ENCODE peak calls at places on chromosome 17, in eight cellular contexts. X, F, E, Z, J, A, K and R are unnamed samples.

GRCh38 chr17:47701603-47702002 is 7.6 kb downstream of the TBKBP1 start:
- DNase-seq in X (no peak), F (no peak), E (no peak), Z (no peak), J (peak), A (no peak), K (no peak), R (no peak)

GRCh38 chr17:27502526-27503324 is 46.5 kb downstream of the KSR1 start:
- DNase-seq in X (no peak), F (no peak), E (no peak), Z (no peak), J (peak), A (no peak), K (no peak), R (no peak)

GRCh38 chr17:67434061-67434525 is 57.0 kb downstream of the PITPNC1 start:
- DNase-seq in X (no peak), F (peak), E (no peak), Z (peak), J (no peak), A (no peak), K (no peak), R (no peak)

GRCh38 chr17:29572691-29573557 is 4.4 kb downstream of the TP53I13 start:
- DNase-seq in X (peak), F (peak), E (no peak), Z (peak), J (peak), A (peak), K (no peak), R (peak)

GRCh38 chr17:35540589-35541404 is 3.3 kb upstream of the SLFN12L start:
- DNase-seq in X (peak), F (peak), E (peak), Z (no peak), J (no peak), A (no peak), K (peak), R (peak)

GRCh38 chr17:18280766-18281165 is 20.3 kb downstream of the MIEF2 start:
- DNase-seq in X (no peak), F (no peak), E (no peak), Z (no peak), J (no peak), A (no peak), K (no peak), R (no peak)

GRCh38 chr17:32998893-32999240 is 7.2 kb downstream of the SPACA3 start:
- DNase-seq in X (no peak), F (no peak), E (no peak), Z (no peak), J (no peak), A (no peak), K (no peak), R (no peak)

GRCh38 chr17:5537251-5537650 is 47.1 kb downstream of the NLRP1 start:
- DNase-seq in X (no peak), F (no peak), E (no peak), Z (no peak), J (no peak), A (no peak), K (no peak), R (no peak)

GRCh38 chr17:489758-490329 is 137.2 kb upstream of the RPH3AL start:
- DNase-seq in X (peak), F (peak), E (peak), Z (peak), J (peak), A (peak), K (no peak), R (peak)

GRCh38 chr17:79299349-79299748 is 224.7 kb downstream of the ENGASE start:
- DNase-seq in X (no peak), F (no peak), E (no peak), Z (no peak), J (no peak), A (no peak), K (no peak), R (no peak)

GRCh38 chr17:205176-205538 is 23.7 kb upstream of the DOC2B start:
- DNase-seq in X (no peak), F (no peak), E (no peak), Z (no peak), J (peak), A (peak), K (no peak), R (no peak)

GRCh38 chr17:45093444-45094110 is 32.5 kb downstream of the NMT1 start:
- DNase-seq in X (no peak), F (no peak), E (no peak), Z (no peak), J (no peak), A (no peak), K (no peak), R (no peak)

GRCh38 chr17:5919104-5919503 is 151.1 kb upstream of the WSCD1 start:
- DNase-seq in X (no peak), F (no peak), E (no peak), Z (no peak), J (no peak), A (no peak), K (no peak), R (no peak)

GRCh38 chr17:3695723-3696411 is at the start of gene P2RX5:
- DNase-seq in X (peak), F (peak), E (peak), Z (no peak), J (peak), A (no peak), K (no peak), R (peak)

GRCh38 chr17:39863918-39864746 is at the start of gene IKZF3:
- DNase-seq in X (peak), F (peak), E (peak), Z (peak), J (peak), A (peak), K (no peak), R (peak)

GRCh38 chr17:9123594-9124553 is 102.6 kb downstream of the NTN1 start:
- DNase-seq in X (no peak), F (no peak), E (no peak), Z (no peak), J (peak), A (no peak), K (no peak), R (no peak)

GRCh38 chr17:41404024-41404651 is 6.7 kb upstream of the KRT31 start:
- DNase-seq in X (no peak), F (peak), E (peak), Z (no peak), J (no peak), A (no peak), K (peak), R (no peak)

GRCh38 chr17:5416886-5417285 is 2.6 kb downstream of the NUP88 start:
- DNase-seq in X (no peak), F (no peak), E (no peak), Z (no peak), J (no peak), A (no peak), K (no peak), R (no peak)

GRCh38 chr17:39627170-39627716 is 491 bp downstream of the PPP1R1B start:
- DNase-seq in X (no peak), F (no peak), E (no peak), Z (no peak), J (no peak), A (no peak), K (no peak), R (no peak)

GRCh38 chr17:69928586-69928985 is 146.4 kb upstream of the KCNJ16 start:
- DNase-seq in X (no peak), F (no peak), E (no peak), Z (no peak), J (no peak), A (no peak), K (peak), R (no peak)

GRCh38 chr17:46862949-46863348 is 11.6 kb downstream of the WNT9B start:
- DNase-seq in X (no peak), F (no peak), E (no peak), Z (no peak), J (no peak), A (peak), K (no peak), R (no peak)

GRCh38 chr17:63998050-63998720 is at the start of gene PRR29:
- DNase-seq in X (peak), F (peak), E (peak), Z (peak), J (peak), A (peak), K (no peak), R (peak)

GRCh38 chr17:17028059-17028877 is 14.0 kb upstream of the MPRIP start:
- DNase-seq in X (no peak), F (no peak), E (peak), Z (no peak), J (peak), A (peak), K (no peak), R (no peak)

GRCh38 chr17:39663688-39664580 is 1.2 kb upstream of the TCAP start:
- DNase-seq in X (no peak), F (no peak), E (peak), Z (no peak), J (no peak), A (peak), K (no peak), R (no peak)

GRCh38 chr17:40559954-40560591 is 5.2 kb downstream of the CCR7 start:
- DNase-seq in X (peak), F (peak), E (peak), Z (peak), J (peak), A (peak), K (peak), R (peak)

GRCh38 chr17:81534157-81535006 is 6.2 kb downstream of the FSCN2 start:
- DNase-seq in X (no peak), F (no peak), E (no peak), Z (no peak), J (no peak), A (no peak), K (no peak), R (no peak)

GRCh38 chr17:39107973-39108372 is 43.5 kb downstream of the PLXDC1 start:
- DNase-seq in X (no peak), F (no peak), E (no peak), Z (no peak), J (no peak), A (no peak), K (no peak), R (no peak)

GRCh38 chr17:151004-151403 is 13.6 kb downstream of the SCGB1C2 start:
- DNase-seq in X (no peak), F (no peak), E (no peak), Z (no peak), J (peak), A (no peak), K (no peak), R (no peak)

GRCh38 chr17:39618252-39618913 is 8.4 kb upstream of the PPP1R1B start:
- DNase-seq in X (no peak), F (no peak), E (peak), Z (no peak), J (no peak), A (peak), K (no peak), R (no peak)